ENCODE peak calls at places on chromosomes 1 and 21, in four cellular contexts. Q is nucleus accumbens, W is GM12864, D is HTR-8/SVneo. M is an unnamed sample.

GRCh38 chr1:236853916-236854601 is 59.0 kb downstream of the MTR start:
- DNase-seq in D (no peak), Q (no peak), W (no peak), M (no peak)

GRCh38 chr1:1614204-1614953 is 921 bp upstream of the MIB2 start:
- DNase-seq in D (no peak), Q (peak), W (no peak), M (no peak)

GRCh38 chr1:35809156-35810095 is 1.6 kb downstream of the AGO4 start:
- DNase-seq in Q (no peak), W (no peak), D (no peak), M (no peak)

GRCh38 chr1:25487628-25488027 is 55.8 kb upstream of the LDLRAP1 start:
- DNase-seq in D (no peak), W (no peak), Q (no peak), M (no peak)

GRCh38 chr1:228445867-228446584 is 29.4 kb upstream of the TRIM17 start:
- DNase-seq in D (no peak), W (no peak), Q (peak), M (no peak)

GRCh38 chr1:235357485-235358378 is 9.5 kb upstream of the TBCE start:
- DNase-seq in W (no peak), Q (no peak), D (no peak), M (no peak)

GRCh38 chr1:231093158-231093922 is 53.3 kb upstream of the FAM89A start:
- DNase-seq in Q (peak), W (no peak), D (no peak), M (no peak)

GRCh38 chr1:6099787-6100765 is 54.4 kb downstream of the KCNAB2 start:
- DNase-seq in W (no peak), D (no peak), Q (no peak), M (no peak)

GRCh38 chr1:235056937-235057336 is 71.7 kb downstream of the TOMM20 start:
- DNase-seq in W (no peak), D (no peak), Q (no peak), M (no peak)

GRCh38 chr1:214401666-214402065 is 120.7 kb downstream of the SMYD2 start:
- DNase-seq in W (no peak), D (no peak), Q (no peak), M (no peak)

GRCh38 chr21:31157756-31158155 is 119.5 kb upstream of the KRTAP19-8 start:
- DNase-seq in D (no peak), W (no peak), Q (no peak), M (no peak)

GRCh38 chr1:99657213-99658030 is 11.5 kb downstream of the PALMD start:
- DNase-seq in Q (no peak), D (no peak), W (no peak), M (no peak)

GRCh38 chr1:19644761-19645543 is 841 bp downstream of the NBL1 start:
- DNase-seq in Q (no peak), W (no peak), D (no peak), M (no peak)

GRCh38 chr1:46532498-46533178 is 18.8 kb downstream of the KNCN start:
- DNase-seq in W (no peak), D (peak), Q (peak), M (no peak)

GRCh38 chr1:160711528-160712311 is at the start of gene CD48:
- DNase-seq in D (no peak), Q (no peak), W (peak), M (no peak)

GRCh38 chr1:36871146-36871971 is 163.0 kb downstream of the GRIK3 start:
- DNase-seq in D (no peak), W (no peak), Q (peak), M (no peak)

GRCh38 chr1:101587749-101588148 is 350.9 kb downstream of the S1PR1 start:
- DNase-seq in W (no peak), Q (no peak), D (no peak), M (no peak)

GRCh38 chr1:168342572-168343280 is 62.0 kb downstream of the TBX19 start:
- DNase-seq in Q (peak), W (peak), D (peak), M (peak)

GRCh38 chr1:39836595-39837110 is 46.7 kb downstream of the TRIT1 start:
- DNase-seq in W (no peak), Q (no peak), D (no peak), M (no peak)

GRCh38 chr1:13730751-13731482 is 30.9 kb downstream of the PRDM2 start:
- DNase-seq in D (no peak), W (peak), Q (no peak), M (no peak)

GRCh38 chr1:55443175-55443933 is 228.2 kb upstream of the USP24 start:
- DNase-seq in D (peak), W (no peak), Q (no peak), M (peak)

GRCh38 chr1:21082078-21082477 is 94.6 kb downstream of the EIF4G3 start:
- DNase-seq in Q (no peak), W (no peak), D (no peak), M (no peak)

GRCh38 chr1:25435315-25436103 is 4.8 kb downstream of the MACO1 start:
- DNase-seq in W (no peak), D (no peak), Q (no peak), M (no peak)

GRCh38 chr21:29256125-29256895 is 42.4 kb upstream of the BACH1 start:
- DNase-seq in W (no peak), Q (no peak), D (no peak), M (no peak)

GRCh38 chr1:27366113-27366410 is 699 bp downstream of the MAP3K6 start:
- DNase-seq in D (peak), W (no peak), Q (peak), M (peak)

GRCh38 chr1:8862528-8862927 is 16.0 kb downstream of the ENO1 start:
- DNase-seq in D (no peak), W (no peak), Q (no peak), M (no peak)

GRCh38 chr1:902023-902422 is 21.7 kb upstream of the SAMD11 start:
- DNase-seq in Q (no peak), W (no peak), D (no peak), M (no peak)

GRCh38 chr21:43348801-43349261 is 78.1 kb downstream of the SIK1 start:
- DNase-seq in Q (no peak), W (no peak), D (no peak), M (no peak)

GRCh38 chr1:183920651-183921050 is 115.7 kb downstream of the RGL1 start:
- DNase-seq in Q (peak), D (no peak), W (no peak), M (no peak)

GRCh38 chr1:22376976-22377375 is 74.7 kb upstream of the ZBTB40 start:
- DNase-seq in Q (no peak), W (no peak), D (no peak), M (no peak)

GRCh38 chr1:172855841-172856382 is 194.8 kb downstream of the TNFSF18 start:
- DNase-seq in D (no peak), Q (no peak), W (no peak), M (no peak)

GRCh38 chr1:25048728-25049127 is 118.7 kb upstream of the RUNX3 start:
- DNase-seq in Q (no peak), W (no peak), D (no peak), M (no peak)

GRCh38 chr1:59880735-59881134 is 45.8 kb downstream of the CYP2J2 start:
- DNase-seq in W (no peak), Q (no peak), D (no peak), M (no peak)

GRCh38 chr1:219020386-219020785 is 153.3 kb upstream of the LYPLAL1 start:
- DNase-seq in D (no peak), Q (no peak), W (no peak), M (no peak)

GRCh38 chr1:228838717-228839500 is 103.6 kb downstream of the RHOU start:
- DNase-seq in D (no peak), Q (no peak), W (no peak), M (no peak)

GRCh38 chr1:33220701-33221384 is 35.4 kb upstream of the ZNF362 start:
- DNase-seq in W (no peak), Q (no peak), D (peak), M (peak)

GRCh38 chr1:235933483-235934116 is 66.9 kb upstream of the LYST start:
- DNase-seq in Q (no peak), D (no peak), W (no peak), M (no peak)

GRCh38 chr1:64077281-64077940 is 126.0 kb upstream of the UBE2U start:
- DNase-seq in Q (peak), D (no peak), W (no peak), M (no peak)